ENCODE peak calls at places on chromosomes 2 and 18, in nine cellular contexts. D is sigmoid colon; S is heart right ventricle; K is left ventricle myocardium inferior; O is suprapubic skin; X is neuronal stem cell; N is CD8-positive, alpha-beta T cell; W is RWPE2; M is adrenal gland. Y is an unnamed sample. For H3K4me1, the result is how much of the 10 kb centered on the place peaks cover.

GRCh38 chr2:29921560-29921915 is at the start of gene ALK:
- DNase-seq in M (peak), K (peak), X (peak), N (peak), O (peak), S (peak), W (peak), D (peak), Y (peak)

GRCh38 chr2:241358470-241358869 is 2.4 kb downstream of the FARP2 start:
- DNase-seq in O (no peak), W (no peak), S (no peak), X (no peak), K (no peak), D (no peak), N (no peak), M (no peak), Y (no peak)

GRCh38 chr18:62828852-62829251 is 113.5 kb downstream of the PHLPP1 start:
- DNase-seq in M (no peak), K (no peak), N (no peak), S (no peak), X (no peak), W (no peak), O (no peak), D (no peak), Y (no peak)

GRCh38 chr18:468841-469796 is 31.4 kb downstream of the COLEC12 start:
- DNase-seq in M (no peak), O (no peak), N (no peak), X (no peak), K (no peak), S (no peak), D (no peak), W (no peak), Y (no peak)

GRCh38 chr2:122927217-122927616 is 1097.9 kb upstream of the CNTNAP5 start:
- DNase-seq in O (no peak), W (no peak), D (no peak), S (no peak), N (no peak), K (no peak), M (no peak), X (peak), Y (no peak)

GRCh38 chr2:238727585-238728321 is 120.1 kb upstream of the TWIST2 start:
- DNase-seq in M (peak), S (no peak), O (peak), X (no peak), W (no peak), K (peak), D (peak), N (no peak), Y (peak)

GRCh38 chr2:160379399-160379798 is 114.2 kb downstream of the RBMS1 start:
- DNase-seq in W (no peak), O (no peak), K (no peak), M (no peak), S (no peak), X (no peak), D (no peak), N (no peak), Y (no peak)

GRCh38 chr2:17355608-17356329 is 162.5 kb downstream of the RAD51AP2 start:
- DNase-seq in W (no peak), K (no peak), S (no peak), X (no peak), O (no peak), N (no peak), M (no peak), D (no peak), Y (no peak)

GRCh38 chr2:212811036-212811805 is 272.6 kb upstream of the ERBB4 start:
- DNase-seq in O (no peak), M (no peak), K (no peak), D (no peak), W (no peak), X (no peak), S (no peak), N (no peak), Y (no peak)

GRCh38 chr2:20126040-20126439 is 74.6 kb upstream of the LAPTM4A start:
- DNase-seq in N (no peak), K (no peak), M (no peak), D (no peak), O (no peak), W (no peak), X (no peak), S (no peak), Y (no peak)

GRCh38 chr2:134460583-134460998 is 206.7 kb downstream of the MGAT5 start:
- DNase-seq in W (no peak), N (peak), K (peak), M (peak), S (peak), O (peak), X (peak), D (no peak), Y (peak)

GRCh38 chr18:433297-433696 is 67.2 kb downstream of the COLEC12 start:
- DNase-seq in S (no peak), W (no peak), K (no peak), X (no peak), M (no peak), O (no peak), N (no peak), D (no peak), Y (no peak)

GRCh38 chr2:226410212-226410611 is 389.4 kb downstream of the IRS1 start:
- DNase-seq in S (no peak), O (no peak), X (no peak), K (no peak), D (no peak), M (no peak), W (no peak), N (no peak), Y (no peak)

GRCh38 chr2:201152517-201152916 is 30.4 kb upstream of the CASP10 start:
- DNase-seq in N (no peak), W (no peak), X (no peak), O (no peak), D (no peak), K (no peak), M (no peak), S (no peak), Y (no peak)

GRCh38 chr2:186518291-186518690 is 32.2 kb downstream of the ZC3H15 start:
- DNase-seq in O (no peak), X (no peak), K (no peak), N (no peak), D (no peak), S (no peak), M (no peak), W (no peak), Y (no peak)

GRCh38 chr18:22045221-22045918 is 124.0 kb upstream of the GATA6 start:
- DNase-seq in W (no peak), D (no peak), X (no peak), S (no peak), K (no peak), M (no peak), O (no peak), N (no peak), Y (no peak)

GRCh38 chr2:165634855-165635254 is 159.2 kb downstream of the GALNT3 start:
- DNase-seq in W (no peak), D (peak), S (peak), M (peak), K (peak), O (no peak), X (peak), N (no peak), Y (no peak)

GRCh38 chr2:230896346-230897115 is 28.5 kb downstream of the GPR55 start:
- DNase-seq in W (no peak), D (peak), N (no peak), S (no peak), M (peak), O (no peak), K (no peak), X (no peak), Y (no peak)

GRCh38 chr2:150122871-150123588 is 364.4 kb downstream of the RND3 start:
- DNase-seq in D (no peak), X (no peak), K (no peak), N (no peak), W (no peak), O (no peak), S (no peak), M (no peak), Y (no peak)

GRCh38 chr2:22291074-22291473 is 1093.9 kb upstream of the KLHL29 start:
- DNase-seq in W (no peak), X (no peak), S (no peak), D (no peak), M (no peak), K (no peak), O (no peak), N (no peak), Y (no peak)

GRCh38 chr2:137886432-137886831 is 77.8 kb upstream of the HNMT start:
- DNase-seq in O (no peak), K (no peak), W (no peak), X (no peak), S (no peak), N (no peak), M (no peak), D (no peak), Y (no peak)

GRCh38 chr2:50346104-50346503 is 685.8 kb downstream of the NRXN1 start:
- DNase-seq in S (no peak), X (peak), W (peak), N (no peak), K (no peak), M (no peak), O (no peak), D (no peak), Y (no peak)

GRCh38 chr18:26487437-26487836 is 60.9 kb downstream of the KCTD1 start:
- DNase-seq in W (peak), M (no peak), D (no peak), K (no peak), X (no peak), S (no peak), N (no peak), O (no peak), Y (no peak)
- H3K4me1 ChIP-seq in W (half or more), M (under half), D (under half), K (under half), X (under half), S (under half), N (under half), O (under half), Y (under half)

GRCh38 chr2:48479923-48480322 is 50.0 kb upstream of the STON1 start:
- DNase-seq in S (no peak), K (no peak), W (no peak), D (no peak), N (no peak), O (no peak), X (no peak), M (no peak), Y (no peak)
- H3K4me1 ChIP-seq in S (under half), K (under half), W (under half), D (half or more), N (under half), O (under half), X (under half), M (under half), Y (under half)

GRCh38 chr2:178912416-178913056 is 105.3 kb upstream of the TTN start:
- DNase-seq in N (no peak), M (no peak), W (no peak), S (no peak), X (no peak), O (no peak), K (no peak), D (no peak), Y (no peak)

GRCh38 chr2:178917555-178917954 is 110.3 kb upstream of the TTN start:
- DNase-seq in W (no peak), O (no peak), D (no peak), K (no peak), N (no peak), X (no peak), S (no peak), M (no peak), Y (no peak)

GRCh38 chr2:178915423-178915822 is 108.2 kb upstream of the TTN start:
- DNase-seq in D (no peak), W (no peak), N (no peak), O (no peak), K (no peak), M (no peak), X (no peak), S (no peak), Y (no peak)

GRCh38 chr2:178910005-178910404 is 102.8 kb upstream of the TTN start:
- DNase-seq in O (no peak), X (no peak), W (no peak), N (no peak), M (no peak), K (no peak), D (no peak), S (no peak), Y (no peak)

DNA sequence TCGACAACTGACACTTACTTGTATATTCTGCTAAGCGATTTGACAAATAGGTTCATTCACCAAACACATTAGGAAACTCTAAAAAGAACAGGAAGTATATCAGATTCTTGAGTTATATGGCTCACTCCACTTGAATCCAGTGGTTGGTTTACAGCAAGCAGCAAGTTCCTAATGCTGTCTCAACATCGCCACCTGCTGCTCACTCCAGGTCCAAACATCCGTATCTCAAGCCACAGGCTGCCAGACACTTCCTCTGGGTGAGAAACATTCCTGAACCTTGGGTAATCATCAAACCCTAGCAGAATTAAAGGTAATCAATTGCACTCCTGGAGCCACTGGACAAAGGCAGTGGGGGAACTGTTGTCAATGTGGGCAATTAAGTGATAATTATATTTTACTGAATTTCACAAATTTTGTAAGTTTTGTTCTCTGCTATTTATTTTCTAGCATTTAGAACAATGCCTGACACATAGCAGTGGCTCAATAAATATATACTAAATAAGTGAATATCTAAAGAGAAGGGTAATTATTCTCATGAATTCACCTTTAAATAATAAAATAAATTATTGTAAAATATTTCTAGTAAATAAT is 107.1 kb upstream of the TTN start:
- DNase-seq in K (peak), X (peak), D (peak), S (peak), W (no peak), N (peak), M (peak), O (peak), Y (peak)
- H3K4me1 ChIP-seq in K (under half), X (under half), D (under half), S (under half), W (under half), N (under half), M (under half), O (under half), Y (under half)

DNA sequence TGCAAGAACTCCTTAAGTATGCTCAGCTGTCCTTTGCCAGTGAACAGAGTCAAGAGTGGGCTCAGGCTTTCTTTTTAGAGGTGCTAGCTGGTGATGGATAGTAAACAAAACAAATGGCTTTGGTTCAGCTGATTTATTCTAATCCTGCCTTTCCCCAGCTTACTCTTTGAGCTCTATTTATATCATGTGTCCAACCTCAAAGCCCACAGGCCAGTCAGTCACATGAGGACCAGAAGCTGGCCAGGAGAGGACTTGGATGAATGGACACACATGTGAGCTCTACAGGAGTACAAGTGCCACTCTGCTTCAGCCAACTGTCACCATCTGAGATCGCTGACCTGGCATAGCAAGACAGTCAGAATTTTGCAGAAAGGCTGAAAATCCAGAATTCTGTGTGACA is 59.4 kb downstream of the STK39 start:
- DNase-seq in K (peak), S (peak), M (no peak), D (no peak), N (no peak), X (no peak), W (no peak), O (no peak), Y (no peak)
- H3K4me1 ChIP-seq in K (half or more), S (under half), M (under half), D (under half), N (under half), X (under half), W (half or more), O (under half), Y (under half)

GRCh38 chr2:70087703-70088507 is 628 bp downstream of the PCBP1 start:
- DNase-seq in M (peak), X (no peak), N (no peak), O (peak), K (peak), S (peak), D (peak), W (no peak), Y (peak)
- H3K4me1 ChIP-seq in M (under half), X (under half), N (half or more), O (half or more), K (half or more), S (under half), D (half or more), W (under half), Y (under half)

DNA sequence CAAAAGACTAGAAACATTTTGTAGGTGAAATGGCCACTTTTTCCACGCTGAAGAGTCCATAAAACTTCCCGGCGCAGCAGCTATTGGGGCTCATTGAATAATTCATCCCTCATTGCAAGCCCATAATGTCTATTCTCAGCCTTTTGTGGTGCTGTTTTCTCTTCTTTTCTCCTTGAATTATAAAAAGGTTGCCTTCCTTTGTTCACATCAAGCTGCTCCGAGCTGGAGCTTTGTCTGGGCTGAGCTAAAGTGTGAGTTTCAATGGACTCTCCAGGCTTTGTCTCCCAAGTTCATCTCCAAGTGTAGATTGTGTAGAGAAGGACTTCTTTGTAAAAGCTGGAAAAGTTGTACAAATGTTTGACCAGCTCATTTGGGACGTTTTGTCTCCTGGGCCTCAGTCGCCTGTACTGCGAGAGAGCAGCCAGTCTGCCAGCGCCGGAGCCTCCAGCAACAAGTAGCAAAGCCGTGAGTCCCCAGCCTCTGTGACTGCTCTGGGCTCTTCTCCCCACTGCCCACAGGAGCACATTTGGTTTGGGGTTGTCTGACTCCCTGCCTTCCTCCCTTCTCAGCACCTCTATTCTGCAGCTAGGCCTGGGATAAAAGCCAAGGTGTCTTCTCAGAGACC is 6.6 kb downstream of the PAX3 start:
- DNase-seq in D (no peak), O (no peak), K (no peak), W (no peak), M (no peak), N (no peak), S (no peak), X (no peak), Y (no peak)
- H3K4me1 ChIP-seq in D (under half), O (under half), K (under half), W (under half), M (under half), N (under half), S (under half), X (under half), Y (under half)